ENCODE peak calls at places on chromosomes 13 and 19, in nine cellular contexts. D is activated CD8-positive, alpha-beta T cell treated with anti-CD3 and anti-CD28 coated beads for 36 hours; N is choroid plexus epithelial cell; X is neural crest cell; K is GM20000; M is thoracic aorta; S is fibroblast of the aortic adventitia; Q is neural progenitor cell; P is CD4-positive, alpha-beta T cell. Y is an unnamed sample.

GRCh38 chr19:21143846-21144245 is 2.0 kb downstream of the ZNF431 start:
- DNase-seq in D (peak), N (no peak), X (no peak), K (no peak), M (no peak), S (no peak), Q (no peak), P (no peak), Y (no peak)

GRCh38 chr19:52689804-52690394 is 44.9 kb downstream of the ZNF611 start:
- DNase-seq in D (peak), N (no peak), X (peak), K (no peak), M (peak), S (peak), Q (peak), P (peak), Y (peak)

GRCh38 chr13:30577381-30577780 is 40.3 kb upstream of the USPL1 start:
- DNase-seq in D (peak), N (peak), X (no peak), K (peak), M (no peak), S (peak), Q (no peak), P (no peak), Y (no peak)

GRCh38 chr13:36801035-36801434 is 18.0 kb upstream of the RFXAP start:
- DNase-seq in D (no peak), N (no peak), X (no peak), K (no peak), M (no peak), S (no peak), Q (no peak), P (no peak), Y (no peak)

GRCh38 chr19:7737215-7737614 is 5.3 kb upstream of the CLEC4G start:
- DNase-seq in D (no peak), N (no peak), X (no peak), K (no peak), M (no peak), S (no peak), Q (no peak), P (no peak), Y (no peak)

GRCh38 chr19:6261883-6262282 is 17.9 kb downstream of the MLLT1 start:
- DNase-seq in D (no peak), N (no peak), X (no peak), K (no peak), M (no peak), S (no peak), Q (no peak), P (no peak), Y (no peak)

GRCh38 chr13:73216381-73216831 is 157.6 kb downstream of the KLF5 start:
- DNase-seq in D (no peak), N (no peak), X (no peak), K (no peak), M (no peak), S (peak), Q (no peak), P (no peak), Y (no peak)

GRCh38 chr19:35125270-35125717 is 9.6 kb downstream of the LGI4 start:
- DNase-seq in D (no peak), N (no peak), X (no peak), K (no peak), M (no peak), S (no peak), Q (no peak), P (no peak), Y (no peak)

DNA sequence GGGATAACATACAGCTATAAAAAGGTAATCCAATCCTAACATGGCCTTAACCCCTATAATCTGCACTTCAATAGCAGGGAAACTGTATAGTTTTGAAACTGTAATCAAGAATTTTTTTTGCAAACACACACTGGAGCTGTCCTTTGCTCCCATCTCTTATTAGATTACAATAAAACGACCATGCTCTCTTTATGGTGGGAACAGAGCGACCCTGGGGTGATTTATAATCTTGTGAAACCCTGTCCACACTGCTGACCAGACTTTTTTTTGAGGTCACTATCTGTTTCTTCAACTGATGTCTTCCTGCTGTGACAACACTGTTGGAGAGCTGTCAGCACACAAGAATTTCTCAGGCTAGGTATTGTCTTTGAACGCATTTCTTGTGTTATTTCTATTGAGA is 35.3 kb downstream of the DACH1 start:
- DNase-seq in D (no peak), N (peak), X (no peak), K (no peak), M (no peak), S (no peak), Q (peak), P (no peak), Y (no peak)
- TF ChIP-seq CTCF in D (no peak), N (no peak), X (no peak), K (no peak), M (no peak), S (no peak), Q (no peak), P (no peak), Y (no peak)

GRCh38 chr19:4622695-4623421 is 16.5 kb upstream of the TNFAIP8L1 start:
- DNase-seq in D (no peak), N (no peak), X (no peak), K (no peak), M (no peak), S (peak), Q (no peak), P (no peak), Y (no peak)
- TF ChIP-seq CTCF in D (no peak), N (peak), X (no peak), K (no peak), M (no peak), S (peak), Q (peak), P (no peak), Y (no peak)

GRCh38 chr13:80105350-80105749 is 235.6 kb downstream of the SPRY2 start:
- DNase-seq in D (no peak), N (no peak), X (no peak), K (no peak), M (no peak), S (peak), Q (no peak), P (no peak), Y (no peak)
- TF ChIP-seq CTCF in D (no peak), N (no peak), X (no peak), K (no peak), M (no peak), S (no peak), Q (no peak), P (no peak), Y (no peak)

DNA sequence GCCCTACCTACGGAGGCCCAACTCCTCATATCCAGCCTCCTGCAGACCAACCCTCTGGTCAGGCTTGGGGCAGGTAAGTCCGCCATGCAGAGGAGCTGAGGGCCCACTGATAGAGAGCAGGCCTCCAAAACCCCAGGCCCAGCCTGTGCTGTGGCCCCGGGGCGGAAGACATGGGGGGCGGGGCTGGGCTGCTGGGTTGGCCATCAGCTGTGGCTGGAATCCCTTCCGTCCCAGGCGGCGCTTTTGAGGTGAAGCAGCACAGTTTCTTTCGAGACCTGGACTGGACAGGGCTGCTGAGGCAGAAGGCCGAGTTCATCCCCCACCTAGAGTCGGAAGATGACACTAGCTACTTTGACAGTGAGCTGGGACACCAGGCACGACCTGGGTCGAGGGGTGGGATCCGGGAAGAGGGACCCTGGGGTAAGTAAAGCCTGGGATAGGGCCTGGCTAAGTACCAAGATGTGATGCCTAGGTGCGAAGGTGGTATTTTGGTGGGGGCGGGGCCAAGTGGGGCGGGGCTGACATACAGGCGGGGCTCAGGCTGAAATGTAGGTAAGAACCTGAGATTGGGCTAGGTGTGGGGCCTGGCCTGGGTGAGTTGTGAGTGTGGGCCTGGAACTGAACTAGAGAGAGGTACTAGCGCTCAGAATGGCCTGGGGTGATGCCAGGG is 15.4 kb downstream of the DNASE2 start:
- DNase-seq in D (no peak), N (no peak), X (no peak), K (no peak), M (no peak), S (no peak), Q (peak), P (no peak), Y (no peak)
- TF ChIP-seq CTCF in D (no peak), N (no peak), X (no peak), K (no peak), M (no peak), S (no peak), Q (no peak), P (no peak), Y (no peak)

DNA sequence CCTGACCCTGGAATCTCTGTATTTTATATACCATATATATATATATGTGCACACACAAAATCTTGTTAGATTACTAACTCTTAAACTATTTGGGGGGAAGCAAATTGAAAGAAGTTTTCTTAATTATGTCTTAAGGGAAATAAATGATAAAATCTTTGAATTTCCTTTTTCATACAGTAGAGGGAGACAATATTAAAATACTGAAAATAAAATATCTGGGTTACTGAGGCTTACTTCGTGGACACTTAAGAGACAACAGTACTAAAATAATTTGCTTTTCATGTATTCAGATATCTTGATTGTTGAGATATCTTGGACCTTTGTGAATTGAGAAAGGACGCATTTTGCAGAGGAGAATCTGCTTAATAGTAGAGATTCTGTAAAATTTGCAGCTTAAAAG is 17.0 kb downstream of the SUGT1 start:
- DNase-seq in D (no peak), N (no peak), X (no peak), K (no peak), M (no peak), S (no peak), Q (no peak), P (no peak), Y (no peak)
- TF ChIP-seq CTCF in D (peak), N (peak), X (no peak), K (no peak), M (no peak), S (no peak), Q (no peak), P (no peak), Y (peak)

GRCh38 chr13:114145722-114146121 is 13.3 kb upstream of the RASA3 start:
- DNase-seq in D (no peak), N (no peak), X (no peak), K (no peak), M (no peak), S (no peak), Q (peak), P (peak), Y (no peak)

GRCh38 chr13:114142640-114143490 is 10.4 kb upstream of the RASA3 start:
- DNase-seq in D (peak), N (no peak), X (no peak), K (no peak), M (no peak), S (no peak), Q (no peak), P (peak), Y (no peak)

GRCh38 chr13:114144606-114145244 is 12.3 kb upstream of the RASA3 start:
- DNase-seq in D (no peak), N (no peak), X (no peak), K (no peak), M (no peak), S (no peak), Q (no peak), P (no peak), Y (no peak)

GRCh38 chr13:114145256-114145655 is 12.8 kb upstream of the RASA3 start:
- DNase-seq in D (no peak), N (no peak), X (no peak), K (no peak), M (no peak), S (no peak), Q (peak), P (no peak), Y (no peak)

GRCh38 chr13:114143806-114144605 is 11.6 kb upstream of the RASA3 start:
- DNase-seq in D (peak), N (no peak), X (no peak), K (peak), M (no peak), S (no peak), Q (peak), P (no peak), Y (peak)
- TF ChIP-seq CTCF in D (peak), N (peak), X (peak), K (peak), M (no peak), S (no peak), Q (peak), P (peak), Y (no peak)

DNA sequence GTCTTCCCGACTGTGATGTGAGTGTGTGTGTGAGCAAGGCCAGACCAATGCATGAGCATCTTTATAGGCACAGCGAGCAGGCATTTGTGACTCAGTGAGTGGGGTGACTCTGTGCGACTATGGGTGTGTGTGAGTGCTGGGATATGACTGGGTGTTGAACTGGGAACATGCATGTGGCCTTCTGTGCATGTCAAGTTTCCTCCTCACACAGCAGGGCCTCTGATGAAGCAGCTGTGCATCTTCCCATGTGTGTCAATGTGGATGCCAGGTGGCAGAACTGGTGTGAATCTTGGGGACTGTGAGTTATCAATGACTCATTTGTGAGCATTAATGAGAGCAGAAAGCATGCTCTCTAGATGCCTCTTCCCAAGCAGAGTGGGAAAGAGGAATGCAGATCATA is 12.1 kb upstream of the LGALS14 start:
- DNase-seq in D (no peak), N (no peak), X (no peak), K (no peak), M (no peak), S (no peak), Q (no peak), P (no peak), Y (no peak)
- TF ChIP-seq CTCF in D (no peak), N (no peak), X (no peak), K (no peak), M (no peak), S (no peak), Q (no peak), P (no peak), Y (no peak)

GRCh38 chr19:1791879-1792278 is 20.2 kb downstream of the ATP8B3 start:
- DNase-seq in D (no peak), N (no peak), X (no peak), K (no peak), M (no peak), S (no peak), Q (no peak), P (no peak), Y (no peak)
- TF ChIP-seq CTCF in D (no peak), N (no peak), X (no peak), K (no peak), M (no peak), S (no peak), Q (peak), P (no peak), Y (no peak)

DNA sequence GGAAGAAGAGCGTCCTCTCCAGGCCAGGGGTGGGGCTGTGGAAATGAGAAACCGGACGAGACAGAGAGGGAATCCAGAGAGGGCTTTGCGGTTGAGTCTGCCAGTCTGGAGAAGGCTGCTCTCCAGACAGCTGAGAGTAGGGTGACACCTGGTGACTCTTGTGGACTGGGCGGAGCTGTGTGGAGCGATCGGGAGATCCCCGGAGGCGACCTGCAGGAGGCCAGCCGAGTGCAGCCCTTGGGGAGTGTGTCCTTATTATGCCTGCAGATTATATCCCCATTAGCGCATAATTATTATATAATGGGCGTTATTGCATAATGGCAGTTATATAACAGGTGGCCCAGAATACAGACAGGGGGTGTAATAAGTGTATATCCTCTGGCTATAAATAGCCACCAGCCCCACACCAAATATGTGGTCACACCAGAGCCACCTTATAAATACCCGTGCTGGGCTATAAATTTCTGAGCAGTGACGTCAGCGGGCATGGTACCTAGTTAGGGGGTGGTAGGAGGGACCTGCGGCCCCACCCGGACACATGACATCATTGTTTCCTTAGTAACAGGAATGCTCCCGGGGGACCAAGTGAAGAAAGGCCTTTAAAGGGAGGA is 41.2 kb downstream of the NFIX start:
- DNase-seq in D (no peak), N (peak), X (no peak), K (no peak), M (no peak), S (peak), Q (no peak), P (no peak), Y (no peak)
- TF ChIP-seq CTCF in D (no peak), N (no peak), X (no peak), K (no peak), M (no peak), S (peak), Q (peak), P (no peak), Y (no peak)

DNA sequence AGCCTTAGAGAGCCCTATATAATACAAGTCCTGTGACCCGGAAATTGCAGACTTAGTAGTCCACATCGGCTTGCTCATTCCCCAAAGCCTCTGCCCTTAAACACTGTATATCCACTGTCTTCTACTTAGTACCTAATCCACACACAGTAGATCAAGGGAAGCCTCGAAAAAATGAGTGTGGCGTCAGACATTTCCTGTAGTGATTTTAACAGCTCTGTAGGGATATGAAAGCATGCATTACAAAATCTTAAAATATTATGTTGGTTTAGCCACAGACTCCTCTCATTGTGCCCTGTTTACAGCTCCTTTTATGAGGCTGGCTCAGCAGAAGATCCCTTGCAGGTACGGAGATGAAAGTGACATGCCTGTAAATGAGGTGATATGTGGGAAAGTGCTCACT is 416.3 kb downstream of the LIG4 start:
- DNase-seq in D (no peak), N (peak), X (no peak), K (no peak), M (no peak), S (peak), Q (no peak), P (no peak), Y (no peak)
- TF ChIP-seq CTCF in D (no peak), N (no peak), X (no peak), K (no peak), M (no peak), S (no peak), Q (no peak), P (no peak), Y (no peak)

Y was measured in endothelial cell.